ENCODE peak calls at places on chromosome 2, in nine cellular contexts. X is effector memory CD8-positive, alpha-beta T cell; F is upper lobe of right lung; U is NCI-H1105; N is naive B cell; A is fibroblast of lung; I is GDM1; C is HCEC 1CT; Z is neural crest cell. D is an unnamed sample.

GRCh38 chr2:171792157-171792556 is 101.9 kb downstream of the SLC25A12 start:
- DNase-seq in X (no peak), F (no peak), U (no peak), N (no peak), A (no peak), I (no peak), C (no peak), Z (no peak), D (no peak)

GRCh38 chr2:60172801-60173200 is 380.7 kb downstream of the BCL11A start:
- DNase-seq in X (no peak), F (no peak), U (no peak), N (no peak), A (no peak), I (no peak), C (no peak), Z (no peak), D (no peak)

GRCh38 chr2:212381428-212382102 is 157.0 kb downstream of the ERBB4 start:
- DNase-seq in X (no peak), F (no peak), U (no peak), N (no peak), A (no peak), I (no peak), C (no peak), Z (no peak), D (no peak)

GRCh38 chr2:206611191-206611590 is 31.1 kb upstream of the FAM237A start:
- DNase-seq in X (no peak), F (no peak), U (no peak), N (no peak), A (no peak), I (no peak), C (no peak), Z (no peak), D (no peak)

GRCh38 chr2:24930768-24931167 is 10.7 kb upstream of the ADCY3 start:
- DNase-seq in X (no peak), F (no peak), U (no peak), N (no peak), A (peak; percentile 36), I (peak; percentile 55), C (no peak), Z (no peak), D (no peak)

GRCh38 chr2:54770211-54770610 is 46.7 kb downstream of the EML6 start:
- DNase-seq in X (no peak), F (no peak), U (no peak), N (no peak), A (no peak), I (no peak), C (no peak), Z (no peak), D (no peak)

GRCh38 chr2:164841719-164842623 is at the start of gene COBLL1:
- DNase-seq in X (no peak), F (peak; percentile 92), U (peak; percentile 71), N (peak; percentile 61), A (peak; percentile 67), I (peak; percentile 57), C (peak; percentile 63), Z (peak; percentile 65), D (peak; percentile 83)

GRCh38 chr2:119263656-119264055 is 40.0 kb downstream of the STEAP3 start:
- DNase-seq in X (no peak), F (peak; percentile 35), U (no peak), N (no peak), A (no peak), I (peak; percentile 67), C (no peak), Z (no peak), D (no peak)

GRCh38 chr2:197286805-197287595 is 23.6 kb downstream of the ANKRD44 start:
- DNase-seq in X (peak; percentile 31), F (no peak), U (no peak), N (no peak), A (peak; percentile 95), I (no peak), C (peak; percentile 92), Z (no peak), D (no peak)

GRCh38 chr2:67616749-67617148 is 219.6 kb downstream of the ETAA1 start:
- DNase-seq in X (no peak), F (no peak), U (no peak), N (no peak), A (peak; percentile 94), I (no peak), C (peak; percentile 63), Z (no peak), D (no peak)

GRCh38 chr2:190979906-190980629 is 33.9 kb downstream of the STAT1 start:
- DNase-seq in X (no peak), F (peak; percentile 86), U (peak; percentile 68), N (peak; percentile 11), A (peak; percentile 76), I (no peak), C (no peak), Z (no peak), D (no peak)

GRCh38 chr2:235952714-235953113 is 215.5 kb downstream of the GBX2 start:
- DNase-seq in X (no peak), F (no peak), U (no peak), N (no peak), A (no peak), I (no peak), C (no peak), Z (no peak), D (no peak)

GRCh38 chr2:150981826-150982225 is 279.8 kb downstream of the RBM43 start:
- DNase-seq in X (no peak), F (no peak), U (no peak), N (no peak), A (peak; percentile 47), I (no peak), C (no peak), Z (no peak), D (no peak)

GRCh38 chr2:177545143-177545542 is 152.6 kb downstream of the AGPS start:
- DNase-seq in X (no peak), F (no peak), U (no peak), N (no peak), A (no peak), I (no peak), C (no peak), Z (no peak), D (no peak)

GRCh38 chr2:239388236-239389151 is 12.3 kb downstream of the HDAC4 start:
- DNase-seq in X (no peak), F (peak; percentile 38), U (no peak), N (no peak), A (no peak), I (no peak), C (no peak), Z (no peak), D (no peak)

GRCh38 chr2:241112592-241112991 is 10.5 kb upstream of the MTERF4 start:
- DNase-seq in X (no peak), F (no peak), U (no peak), N (no peak), A (no peak), I (no peak), C (no peak), Z (no peak), D (no peak)

D was measured in RWPE2.